ENCODE peak calls at places on chromosomes 3 and 15, in ten cellular contexts. S is AG04450, T is NT2/D1, X is thyroid gland, K is sigmoid colon, C is cardiac fibroblast, U is H7, I is MM.1S, W is aorta, A is OCI-LY7. H is an unnamed sample.

GRCh38 chr3:172516318-172517214 is 6.7 kb downstream of the TNFSF10 start:
- DNase-seq in S (peak; percentile 58), T (no peak), X (peak; percentile 13), K (peak; percentile 80), C (peak; percentile 77), U (no peak), I (no peak), W (no peak), A (no peak), H (no peak)

GRCh38 chr3:36418296-36418695 is 38.0 kb downstream of the STAC start:
- DNase-seq in S (no peak), T (no peak), X (no peak), K (no peak), C (peak; percentile 12), U (no peak), I (no peak), W (no peak), A (no peak), H (no peak)

GRCh38 chr3:101725192-101725889 is 927 bp downstream of the CEP97 start:
- DNase-seq in S (no peak), T (no peak), X (peak; percentile 38), K (peak; percentile 67), C (peak; percentile 12), U (peak; percentile 26), I (peak; percentile 44), W (peak; percentile 79), A (peak; percentile 71), H (peak; percentile 58)

GRCh38 chr3:41652506-41652905 is 309.4 kb downstream of the ULK4 start:
- DNase-seq in S (no peak), T (no peak), X (no peak), K (no peak), C (no peak), U (peak; percentile 6), I (no peak), W (no peak), A (no peak), H (no peak)

GRCh38 chr15:62278534-62278933 is 113.4 kb upstream of the C2CD4B start:
- DNase-seq in S (no peak), T (no peak), X (no peak), K (no peak), C (no peak), U (no peak), I (no peak), W (no peak), A (no peak), H (no peak)

GRCh38 chr3:189025866-189026265 is 145.9 kb upstream of the TPRG1 start:
- DNase-seq in S (no peak), T (no peak), X (no peak), K (no peak), C (no peak), U (no peak), I (no peak), W (no peak), A (no peak), H (no peak)

GRCh38 chr3:38031022-38031994 is 1.9 kb upstream of the PLCD1 start:
- DNase-seq in S (no peak), T (no peak), X (peak; percentile 76), K (peak; percentile 83), C (peak; percentile 28), U (no peak), I (no peak), W (peak; percentile 91), A (no peak), H (no peak)

GRCh38 chr15:101614761-101615160 is 37.4 kb downstream of the TM2D3 start:
- DNase-seq in S (no peak), T (no peak), X (no peak), K (no peak), C (no peak), U (no peak), I (no peak), W (no peak), A (no peak), H (no peak)

GRCh38 chr3:154132777-154133375 is 11.7 kb downstream of the ARHGEF26 start:
- DNase-seq in S (no peak), T (no peak), X (no peak), K (no peak), C (no peak), U (no peak), I (no peak), W (no peak), A (no peak), H (no peak)

GRCh38 chr3:121914081-121914998 is 20.1 kb downstream of the SLC15A2 start:
- DNase-seq in S (no peak), T (no peak), X (no peak), K (no peak), C (no peak), U (no peak), I (no peak), W (no peak), A (no peak), H (peak; percentile 27)

GRCh38 chr15:51888593-51889195 is 59.2 kb downstream of the TMOD3 start:
- DNase-seq in S (no peak), T (no peak), X (no peak), K (no peak), C (peak; percentile 51), U (peak; percentile 56), I (peak; percentile 21), W (no peak), A (peak; percentile 41), H (peak; percentile 55)

GRCh38 chr3:127822836-127823589 is 698 bp upstream of the MGLL start:
- DNase-seq in S (no peak), T (no peak), X (peak; percentile 17), K (peak; percentile 89), C (peak; percentile 22), U (peak; percentile 79), I (no peak), W (peak; percentile 88), A (no peak), H (peak; percentile 30)

GRCh38 chr3:165103616-165104015 is 25.3 kb upstream of the SI start:
- DNase-seq in S (no peak), T (no peak), X (no peak), K (no peak), C (no peak), U (no peak), I (no peak), W (no peak), A (no peak), H (no peak)

GRCh38 chr3:148036331-148036881 is 627.2 kb downstream of the ZIC1 start:
- DNase-seq in S (no peak), T (no peak), X (no peak), K (no peak), C (peak; percentile 72), U (no peak), I (no peak), W (no peak), A (no peak), H (no peak)

GRCh38 chr3:27345493-27345892 is 23.7 kb downstream of the NEK10 start:
- DNase-seq in S (no peak), T (no peak), X (no peak), K (no peak), C (no peak), U (no peak), I (no peak), W (no peak), A (no peak), H (no peak)

GRCh38 chr3:49023775-49024174 is 1.9 kb downstream of the NDUFAF3 start:
- DNase-seq in S (no peak), T (no peak), X (no peak), K (no peak), C (no peak), U (no peak), I (no peak), W (peak; percentile 27), A (no peak), H (no peak)
- H3K4me3 ChIP-seq in S (no peak overlapping the region), T (no peak overlapping the region), X (no peak overlapping the region), K (no peak overlapping the region), C (no peak overlapping the region), U (no peak overlapping the region), I (no peak overlapping the region), W (no peak overlapping the region), A (no peak overlapping the region), H (no peak overlapping the region)

GRCh38 chr15:25943831-25944230 is 80.7 kb upstream of the ATP10A start:
- DNase-seq in S (no peak), T (no peak), X (no peak), K (no peak), C (no peak), U (no peak), I (no peak), W (no peak), A (peak; percentile 11), H (no peak)

GRCh38 chr15:25947336-25948080 is 84.4 kb upstream of the ATP10A start:
- DNase-seq in S (no peak), T (peak; percentile 32), X (no peak), K (no peak), C (no peak), U (peak; percentile 55), I (no peak), W (no peak), A (peak; percentile 64), H (peak; percentile 59)

GRCh38 chr15:25946241-25946786 is 83.2 kb upstream of the ATP10A start:
- DNase-seq in S (no peak), T (no peak), X (no peak), K (no peak), C (no peak), U (peak; percentile 53), I (no peak), W (no peak), A (peak; percentile 9), H (peak; percentile 34)

GRCh38 chr15:25939122-25939521 is 76.0 kb upstream of the ATP10A start:
- DNase-seq in S (no peak), T (no peak), X (no peak), K (no peak), C (no peak), U (no peak), I (no peak), W (no peak), A (peak; percentile 92), H (no peak)

GRCh38 chr15:25944386-25944785 is 81.3 kb upstream of the ATP10A start:
- DNase-seq in S (no peak), T (no peak), X (no peak), K (no peak), C (no peak), U (peak; percentile 49), I (no peak), W (no peak), A (no peak), H (peak; percentile 16)
- H3K4me3 ChIP-seq in S (no peak overlapping the region), T (no peak overlapping the region), X (no peak overlapping the region), K (no peak overlapping the region), C (no peak overlapping the region), U (no peak overlapping the region), I (no peak overlapping the region), W (no peak overlapping the region), A (no peak overlapping the region), H (no peak overlapping the region)

GRCh38 chr15:56254270-56254669 is 10.6 kb upstream of the RFX7 start:
- DNase-seq in S (no peak), T (no peak), X (no peak), K (no peak), C (no peak), U (no peak), I (no peak), W (no peak), A (no peak), H (no peak)
- H3K4me3 ChIP-seq in S (no peak overlapping the region), T (no peak overlapping the region), X (no peak overlapping the region), K (no peak overlapping the region), C (no peak overlapping the region), U (no peak overlapping the region), I (no peak overlapping the region), W (no peak overlapping the region), A (no peak overlapping the region), H (no peak overlapping the region)

DNA sequence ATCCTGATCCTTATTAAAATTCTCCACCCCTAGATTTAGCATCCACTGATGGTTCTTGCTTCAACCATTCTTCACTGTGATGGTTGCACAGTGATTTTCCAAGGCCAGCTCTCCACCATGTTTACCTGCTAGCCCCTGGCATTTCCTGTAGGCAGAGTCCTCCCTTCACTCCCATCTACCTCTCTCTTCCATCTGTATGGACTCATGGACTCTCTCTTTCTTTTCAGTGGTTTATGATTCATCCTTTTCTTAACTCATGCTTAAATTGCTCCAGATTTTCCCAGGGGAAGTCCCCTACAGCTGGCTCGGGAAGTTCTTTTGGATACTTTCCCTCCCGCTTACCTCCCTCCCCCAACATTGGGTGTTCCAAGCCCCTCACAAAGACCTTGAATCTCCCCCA is 18.7 kb downstream of the TGM4 start:
- DNase-seq in S (peak; percentile 43), T (no peak), X (no peak), K (no peak), C (peak; percentile 92), U (no peak), I (no peak), W (no peak), A (no peak), H (no peak)
- H3K4me3 ChIP-seq in S (no peak overlapping the region), T (no peak overlapping the region), X (no peak overlapping the region), K (no peak overlapping the region), C (no peak overlapping the region), U (no peak overlapping the region), I (no peak overlapping the region), W (no peak overlapping the region), A (no peak overlapping the region), H (no peak overlapping the region)

H was measured in GM23338.